ENCODE peak calls at places on chromosomes 16 and 17, in ten cellular contexts. R, G, O, S, M, E, Z, J, N and Y are unnamed samples.

GRCh38 chr17:40553694-40554534 is 11.4 kb downstream of the CCR7 start:
- DNase-seq in R (no peak), G (peak), O (no peak), S (peak), M (peak), E (peak), Z (no peak), J (no peak), N (no peak), Y (peak)

GRCh38 chr16:77556203-77556602 is 121.4 kb upstream of the ADAMTS18 start:
- DNase-seq in R (no peak), G (no peak), O (no peak), S (no peak), M (no peak), E (no peak), Z (no peak), J (no peak), N (no peak), Y (no peak)

GRCh38 chr16:68921654-68922053 is 78.3 kb downstream of the TANGO6 start:
- DNase-seq in R (no peak), G (no peak), O (peak), S (no peak), M (no peak), E (peak), Z (no peak), J (no peak), N (peak), Y (no peak)

GRCh38 chr16:89460556-89460955 is 29.8 kb downstream of the ANKRD11 start:
- DNase-seq in R (no peak), G (no peak), O (no peak), S (no peak), M (no peak), E (no peak), Z (no peak), J (no peak), N (no peak), Y (no peak)

GRCh38 chr17:45221997-45222272 is 250 bp downstream of the FMNL1 start:
- DNase-seq in R (no peak), G (no peak), O (no peak), S (no peak), M (no peak), E (no peak), Z (peak), J (no peak), N (no peak), Y (no peak)

GRCh38 chr17:3964203-3965122 is at the start of gene ATP2A3:
- DNase-seq in R (peak), G (peak), O (no peak), S (no peak), M (peak), E (peak), Z (peak), J (peak), N (no peak), Y (peak)

GRCh38 chr17:73750975-73751374 is 106.7 kb upstream of the SDK2 start:
- DNase-seq in R (no peak), G (no peak), O (no peak), S (no peak), M (no peak), E (no peak), Z (no peak), J (no peak), N (no peak), Y (no peak)

GRCh38 chr17:72931163-72931562 is 161.3 kb downstream of the SLC39A11 start:
- DNase-seq in R (peak), G (no peak), O (no peak), S (no peak), M (no peak), E (no peak), Z (no peak), J (peak), N (no peak), Y (peak)

GRCh38 chr16:1620391-1620790 is 8.2 kb downstream of the CRAMP1 start:
- DNase-seq in R (no peak), G (no peak), O (no peak), S (no peak), M (no peak), E (no peak), Z (no peak), J (peak), N (no peak), Y (no peak)

GRCh38 chr16:28820016-28820415 is 2.8 kb upstream of the ATXN2L start:
- DNase-seq in R (no peak), G (no peak), O (peak), S (no peak), M (no peak), E (no peak), Z (no peak), J (no peak), N (no peak), Y (no peak)